ENCODE peak calls at places on chromosomes 16 and 17, in six cellular contexts. L, D, R, F, C and Z are unnamed samples.

GRCh38 chr17:75061055-75061438 is 14.0 kb downstream of the KCTD2 start:
- DNase-seq in D (no peak), F (no peak), C (no peak), L (no peak), R (no peak), Z (no peak)

GRCh38 chr17:80379348-80379747 is 35.6 kb upstream of the ENDOV start:
- DNase-seq in R (no peak), L (no peak), C (no peak), D (no peak), F (no peak), Z (no peak)

GRCh38 chr17:9055281-9055680 is 34.0 kb downstream of the NTN1 start:
- DNase-seq in D (no peak), L (no peak), F (no peak), R (no peak), C (no peak), Z (no peak)

GRCh38 chr16:85569615-85570212 is 43.4 kb upstream of the GSE1 start:
- DNase-seq in R (no peak), L (no peak), C (no peak), F (peak; percentile 46), D (peak; percentile 80), Z (peak; percentile 92)

GRCh38 chr17:39235555-39236221 is 9.9 kb upstream of the STAC2 start:
- DNase-seq in D (peak; percentile 37), R (no peak), F (no peak), C (peak; percentile 92), L (peak; percentile 53), Z (peak; percentile 82)

GRCh38 chr17:56290486-56291118 is 137.3 kb downstream of the ANKFN1 start:
- DNase-seq in R (no peak), F (no peak), C (no peak), L (peak; percentile 26), D (no peak), Z (no peak)

GRCh38 chr16:28040039-28040438 is 23.5 kb downstream of the GSG1L start:
- DNase-seq in D (no peak), L (no peak), C (no peak), F (no peak), R (no peak), Z (no peak)

GRCh38 chr16:518858-519257 is 8.7 kb upstream of the CAPN15 start:
- DNase-seq in D (no peak), F (no peak), R (no peak), C (no peak), L (no peak), Z (no peak)

GRCh38 chr16:30368122-30368791 is 2.0 kb downstream of the TBC1D10B start:
- DNase-seq in C (no peak), F (no peak), D (no peak), L (peak; percentile 48), R (no peak), Z (no peak)

GRCh38 chr16:58638148-58639036 is 8.8 kb upstream of the CNOT1 start:
- DNase-seq in D (no peak), F (peak; percentile 72), C (no peak), L (peak; percentile 21), R (peak; percentile 63), Z (no peak)

GRCh38 chr17:5922476-5922875 is 147.7 kb upstream of the WSCD1 start:
- DNase-seq in R (no peak), L (no peak), F (no peak), D (no peak), C (no peak), Z (no peak)

GRCh38 chr17:80456465-80457235 is 19.8 kb downstream of the NPTX1 start:
- DNase-seq in F (no peak), L (no peak), C (no peak), D (no peak), R (no peak), Z (no peak)

GRCh38 chr17:73090396-73091202 is 1.9 kb downstream of the SLC39A11 start:
- DNase-seq in F (no peak), R (no peak), D (no peak), L (no peak), C (no peak), Z (no peak)

GRCh38 chr17:79306688-79307323 is 232.2 kb downstream of the ENGASE start:
- DNase-seq in C (no peak), F (no peak), L (no peak), D (no peak), R (no peak), Z (no peak)

GRCh38 chr16:80460004-80460403 is 80.8 kb upstream of the DYNLRB2 start:
- DNase-seq in D (no peak), C (no peak), R (no peak), L (no peak), F (no peak), Z (no peak)

GRCh38 chr17:57943140-57943539 is 12.1 kb downstream of the CUEDC1 start:
- DNase-seq in D (no peak), F (peak; percentile 54), L (no peak), C (no peak), R (no peak), Z (no peak)

GRCh38 chr17:18219016-18219415 is 6.4 kb upstream of the LLGL1 start:
- DNase-seq in C (no peak), F (no peak), D (no peak), L (peak; percentile 24), R (no peak), Z (no peak)

GRCh38 chr17:57633236-57633635 is 111.9 kb downstream of the CCDC182 start:
- DNase-seq in L (no peak), F (no peak), C (no peak), D (no peak), R (no peak), Z (no peak)

GRCh38 chr16:67393790-67394270 is 532 bp upstream of the TPPP3 start:
- DNase-seq in D (no peak), R (no peak), F (no peak), L (no peak), C (no peak), Z (peak; percentile 34)

GRCh38 chr16:51034481-51035109 is 116.5 kb downstream of the SALL1 start:
- DNase-seq in C (no peak), F (no peak), R (no peak), L (no peak), D (no peak), Z (no peak)

GRCh38 chr16:57143125-57143965 is 42.5 kb downstream of the PSME3IP1 start:
- DNase-seq in C (no peak), D (no peak), R (no peak), L (no peak), F (no peak), Z (no peak)

GRCh38 chr16:24419709-24420108 is 119.7 kb upstream of the RBBP6 start:
- DNase-seq in C (no peak), R (no peak), L (no peak), D (peak; percentile 25), F (no peak), Z (no peak)

GRCh38 chr17:72387487-72387886 is 266.7 kb downstream of the SOX9 start:
- DNase-seq in D (no peak), F (peak; percentile 83), R (no peak), L (no peak), C (no peak), Z (no peak)

GRCh38 chr16:21159281-21159951 is 942 bp downstream of the LDAF1 start:
- DNase-seq in D (peak; percentile 36), L (peak; percentile 32), F (no peak), C (no peak), R (no peak), Z (peak; percentile 51)

GRCh38 chr17:8225813-8226535 is 15.6 kb upstream of the AURKB start:
- DNase-seq in C (no peak), L (peak; percentile 78), R (no peak), D (peak; percentile 57), F (no peak), Z (no peak)

GRCh38 chr17:16117149-16117548 is 98.2 kb downstream of the NCOR1 start:
- DNase-seq in R (no peak), F (no peak), D (no peak), L (no peak), C (no peak), Z (no peak)

GRCh38 chr16:52435573-52435972 is 111.4 kb downstream of the TOX3 start:
- DNase-seq in C (no peak), D (no peak), F (no peak), L (no peak), R (no peak), Z (no peak)

GRCh38 chr17:7017827-7018200 is 5.0 kb upstream of the BCL6B start:
- DNase-seq in F (no peak), L (no peak), D (no peak), C (no peak), R (no peak), Z (no peak)

GRCh38 chr16:25596194-25596593 is 95.6 kb upstream of the HS3ST4 start:
- DNase-seq in F (no peak), R (no peak), D (no peak), L (no peak), C (no peak), Z (no peak)
- TF ChIP-seq CTCF in F (no peak), R (no peak), D (no peak), L (no peak), C (no peak), Z (no peak)

GRCh38 chr16:3095869-3096268 is 3.2 kb downstream of the ZSCAN10 start:
- DNase-seq in D (peak; percentile 59), R (no peak), C (no peak), L (no peak), F (no peak), Z (peak; percentile 90)
- TF ChIP-seq CTCF in D (peak; percentile 67), R (no peak), C (peak; percentile 21), L (peak; percentile 32), F (peak; percentile 14), Z (peak; percentile 10)

DNA sequence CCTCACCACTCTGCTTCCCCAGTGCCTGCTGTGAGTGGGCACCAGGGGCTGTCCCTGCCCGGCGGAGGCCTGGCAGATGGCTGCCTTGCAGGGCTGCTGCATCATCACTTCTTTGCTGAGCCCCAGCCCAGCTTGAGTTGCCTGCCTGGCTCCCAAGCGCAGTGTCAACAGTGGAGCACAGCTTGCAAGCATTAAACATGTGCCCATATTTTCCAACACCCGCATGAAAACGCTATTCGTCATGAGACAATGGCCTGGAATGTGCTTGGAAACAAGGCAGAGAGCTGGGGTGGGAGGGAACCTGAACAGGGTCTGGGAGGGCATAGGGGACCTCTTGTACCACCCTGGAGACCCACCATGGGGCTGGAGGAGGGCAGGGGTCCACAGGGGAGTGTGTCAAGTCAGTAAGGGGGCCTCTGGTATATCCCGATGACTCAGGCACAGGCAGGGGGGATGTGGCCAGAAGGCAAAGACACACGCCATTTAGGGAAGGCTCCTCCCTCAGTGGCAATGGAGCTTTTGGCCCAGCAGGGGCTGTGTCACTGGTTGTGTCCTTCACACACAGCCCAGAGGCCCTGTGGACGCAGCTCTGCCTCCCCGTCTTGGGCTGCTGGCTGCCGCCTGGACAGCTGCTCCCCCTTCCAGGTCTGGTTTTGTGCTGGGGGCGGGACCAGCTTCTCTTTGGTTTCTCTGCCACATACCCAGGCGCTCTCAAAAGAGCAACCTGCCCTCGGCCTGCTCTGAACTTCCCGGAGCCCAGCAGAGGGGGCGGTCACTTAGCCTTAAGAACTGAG is 17.4 kb upstream of the MTSS2 start:
- DNase-seq in C (no peak), R (peak; percentile 75), L (no peak), D (no peak), F (peak; percentile 91), Z (no peak)
- TF ChIP-seq CTCF in C (no peak), R (peak; percentile 70), L (no peak), D (no peak), F (peak; percentile 64), Z (no peak)

GRCh38 chr17:67353161-67353560 is 13.2 kb downstream of the PSMD12 start:
- DNase-seq in F (no peak), D (no peak), L (no peak), R (no peak), C (no peak), Z (no peak)

GRCh38 chr17:67358612-67359011 is 7.8 kb downstream of the PSMD12 start:
- DNase-seq in R (no peak), D (no peak), C (no peak), F (no peak), L (no peak), Z (peak; percentile 37)

GRCh38 chr17:67349420-67349819 is 17.0 kb downstream of the PSMD12 start:
- DNase-seq in F (no peak), D (no peak), R (no peak), C (no peak), L (no peak), Z (no peak)

GRCh38 chr17:67353929-67354557 is 12.3 kb downstream of the PSMD12 start:
- DNase-seq in F (no peak), R (no peak), D (no peak), C (no peak), L (no peak), Z (no peak)
- TF ChIP-seq CTCF in F (no peak), R (no peak), D (no peak), C (no peak), L (no peak), Z (no peak)